ENCODE peak calls at places on chromosome 2, in four cellular contexts. G is IMR-90, W is H1, M is mesendoderm. Y is an unnamed sample.

GRCh38 chr2:237904806-237905599 is 45.6 kb downstream of the RAMP1 start:
- DNase-seq in M (no peak), W (no peak), G (peak), Y (no peak)

GRCh38 chr2:67043781-67044478 is 353.2 kb upstream of the ETAA1 start:
- DNase-seq in M (no peak), G (no peak), W (no peak), Y (no peak)

GRCh38 chr2:39730685-39731302 is 48.3 kb downstream of the THUMPD2 start:
- DNase-seq in M (peak), G (peak), W (no peak), Y (no peak)

GRCh38 chr2:105797298-105797819 is 52.6 kb downstream of the NCK2 start:
- DNase-seq in G (peak), W (no peak), M (peak), Y (no peak)

GRCh38 chr2:221767106-221767878 is 195.2 kb upstream of the EPHA4 start:
- DNase-seq in G (peak), W (no peak), M (no peak), Y (no peak)

GRCh38 chr2:26672112-26672817 is 20.3 kb upstream of the KCNK3 start:
- DNase-seq in G (no peak), W (no peak), M (peak), Y (no peak)

GRCh38 chr2:35873921-35874320 is 481.7 kb upstream of the CRIM1 start:
- DNase-seq in W (no peak), G (no peak), M (peak), Y (no peak)

GRCh38 chr2:40120957-40121356 is 330.9 kb downstream of the SLC8A1 start:
- DNase-seq in W (no peak), M (no peak), G (no peak), Y (no peak)

GRCh38 chr2:117378653-117379052 is 435.8 kb upstream of the DDX18 start:
- DNase-seq in W (no peak), M (no peak), G (no peak), Y (no peak)

GRCh38 chr2:179049203-179049545 is 763 bp downstream of the CCDC141 start:
- DNase-seq in M (peak), W (no peak), G (no peak), Y (no peak)

GRCh38 chr2:35410431-35411061 is 945.0 kb upstream of the CRIM1 start:
- DNase-seq in G (peak), W (peak), M (peak), Y (peak)

GRCh38 chr2:75605770-75606535 is 40.6 kb upstream of the MRPL19 start:
- DNase-seq in G (peak), W (no peak), M (peak), Y (no peak)

GRCh38 chr2:113872201-113872600 is 17.7 kb upstream of the ACTR3 start:
- DNase-seq in G (peak), W (no peak), M (peak), Y (no peak)

GRCh38 chr2:206873426-206873825 is 65.9 kb upstream of the CPO start:
- DNase-seq in G (no peak), W (no peak), M (peak), Y (no peak)

GRCh38 chr2:16272038-16272788 is 331.9 kb downstream of the MYCN start:
- DNase-seq in W (no peak), G (no peak), M (no peak), Y (no peak)

DNA sequence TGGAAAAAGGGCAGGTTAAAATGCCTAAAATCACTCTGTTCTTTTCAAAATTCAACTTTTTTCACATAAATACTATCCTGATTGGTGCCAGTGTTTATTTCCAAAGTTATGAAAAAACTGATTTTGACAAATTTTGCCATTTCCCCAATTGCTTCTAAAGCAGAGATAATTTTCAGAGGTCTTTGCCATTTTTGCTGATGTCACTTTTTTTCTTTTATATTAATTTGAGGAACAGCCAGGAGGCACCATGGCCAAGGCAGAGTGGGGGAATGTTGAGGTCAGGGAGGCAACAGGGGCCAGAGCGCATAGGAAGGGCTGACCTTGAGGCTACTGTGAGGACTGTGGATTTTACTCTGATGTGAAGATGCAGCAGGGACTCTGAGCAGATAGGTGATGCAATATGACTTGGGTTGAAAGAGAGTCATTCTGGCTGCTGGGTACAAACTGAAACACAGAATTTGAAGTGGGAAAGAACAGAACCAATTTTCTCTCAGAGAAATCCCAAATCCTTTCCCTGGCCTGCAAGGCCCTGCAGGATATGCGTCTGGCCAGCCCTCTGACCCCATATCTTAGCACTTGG is 75.1 kb upstream of the LDAH start:
- DNase-seq in W (no peak), G (no peak), M (no peak), Y (no peak)
- H3K56ac ChIP-seq in W (no peak), G (no peak), M (no peak), Y (no peak)

DNA sequence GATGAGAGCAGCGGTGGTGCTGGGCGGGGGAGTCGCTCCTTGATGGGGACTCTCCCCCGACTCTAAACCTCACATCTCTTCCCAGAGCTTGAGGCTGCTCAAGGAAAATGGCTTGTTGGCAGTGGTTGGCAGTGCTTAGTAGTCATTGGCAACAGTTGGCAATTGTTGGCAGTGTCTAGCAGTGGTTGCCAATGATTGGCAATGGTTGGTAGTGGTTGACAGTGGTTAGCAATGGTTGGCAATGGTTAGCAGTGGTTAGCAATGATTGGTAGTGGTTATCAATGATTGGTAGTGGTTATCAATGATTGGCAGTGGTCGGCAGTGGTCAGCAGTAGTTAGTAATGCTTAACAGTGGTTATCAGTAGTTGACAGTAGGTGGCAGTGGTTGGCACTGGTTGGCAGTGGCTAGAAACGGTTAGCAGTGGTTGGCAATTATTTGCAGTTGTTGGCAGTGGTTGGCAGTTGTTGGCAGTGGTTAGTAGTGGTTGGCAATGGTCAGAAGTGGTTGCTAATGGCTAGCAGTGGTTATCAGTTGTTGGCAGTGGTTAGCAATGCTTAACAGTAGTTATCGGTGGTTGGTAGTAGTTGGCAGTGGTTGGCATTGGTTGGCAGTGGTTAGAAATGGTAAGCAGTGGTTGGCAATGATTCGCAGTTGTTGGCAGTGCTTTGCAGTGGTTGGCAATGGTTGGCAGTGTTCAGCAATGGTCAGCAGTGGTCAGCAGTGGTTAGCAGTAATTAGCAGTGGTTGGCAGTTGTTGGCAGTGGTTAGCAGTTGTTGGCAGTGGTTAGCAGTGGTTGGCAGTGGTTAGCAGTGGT is 85.4 kb upstream of the OTOS start:
- DNase-seq in G (no peak), W (no peak), M (no peak), Y (no peak)
- H3K56ac ChIP-seq in G (no peak), W (no peak), M (no peak), Y (no peak)

DNA sequence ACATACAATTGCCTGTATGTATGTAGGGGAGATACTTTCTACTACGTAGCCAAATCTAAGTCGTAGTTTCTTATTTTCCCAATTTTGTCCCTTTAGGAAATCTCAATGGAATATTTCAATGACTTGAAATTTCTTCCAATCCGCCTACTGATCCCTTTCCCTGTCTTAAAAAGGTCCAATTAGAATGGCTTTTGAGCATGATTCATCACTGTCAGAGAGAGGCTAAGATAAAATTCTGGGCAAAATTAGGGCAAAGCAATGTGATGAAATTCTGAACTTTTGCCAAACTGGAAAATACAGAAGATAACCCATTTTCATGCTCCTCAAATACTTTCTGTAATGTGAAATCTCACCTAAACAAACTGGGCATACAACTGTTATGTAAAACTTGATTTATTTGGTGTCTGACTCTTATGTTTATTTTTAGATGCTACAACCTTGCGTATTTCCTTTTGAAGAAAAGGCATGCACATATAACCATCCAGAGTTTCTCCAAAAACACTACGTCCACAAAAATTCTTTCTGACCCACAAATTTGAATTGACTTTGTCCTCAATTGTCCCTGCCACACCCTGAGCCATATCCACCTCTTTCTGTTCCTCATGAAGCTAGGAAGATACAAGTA is 147.1 kb downstream of the IKZF2 start:
- DNase-seq in M (no peak), G (peak), W (no peak), Y (no peak)
- H3K56ac ChIP-seq in M (no peak), G (no peak), W (no peak), Y (no peak)

GRCh38 chr2:147909178-147909577 is 64.3 kb downstream of the ACVR2A start:
- DNase-seq in M (no peak), G (no peak), W (no peak), Y (no peak)

GRCh38 chr2:147916067-147916466 is 71.2 kb downstream of the ACVR2A start:
- DNase-seq in G (no peak), M (no peak), W (no peak), Y (no peak)

GRCh38 chr2:147916723-147917122 is 71.9 kb downstream of the ACVR2A start:
- DNase-seq in W (no peak), M (no peak), G (no peak), Y (no peak)

GRCh38 chr2:147910990-147911473 is 66.2 kb downstream of the ACVR2A start:
- DNase-seq in W (no peak), M (peak), G (peak), Y (no peak)

DNA sequence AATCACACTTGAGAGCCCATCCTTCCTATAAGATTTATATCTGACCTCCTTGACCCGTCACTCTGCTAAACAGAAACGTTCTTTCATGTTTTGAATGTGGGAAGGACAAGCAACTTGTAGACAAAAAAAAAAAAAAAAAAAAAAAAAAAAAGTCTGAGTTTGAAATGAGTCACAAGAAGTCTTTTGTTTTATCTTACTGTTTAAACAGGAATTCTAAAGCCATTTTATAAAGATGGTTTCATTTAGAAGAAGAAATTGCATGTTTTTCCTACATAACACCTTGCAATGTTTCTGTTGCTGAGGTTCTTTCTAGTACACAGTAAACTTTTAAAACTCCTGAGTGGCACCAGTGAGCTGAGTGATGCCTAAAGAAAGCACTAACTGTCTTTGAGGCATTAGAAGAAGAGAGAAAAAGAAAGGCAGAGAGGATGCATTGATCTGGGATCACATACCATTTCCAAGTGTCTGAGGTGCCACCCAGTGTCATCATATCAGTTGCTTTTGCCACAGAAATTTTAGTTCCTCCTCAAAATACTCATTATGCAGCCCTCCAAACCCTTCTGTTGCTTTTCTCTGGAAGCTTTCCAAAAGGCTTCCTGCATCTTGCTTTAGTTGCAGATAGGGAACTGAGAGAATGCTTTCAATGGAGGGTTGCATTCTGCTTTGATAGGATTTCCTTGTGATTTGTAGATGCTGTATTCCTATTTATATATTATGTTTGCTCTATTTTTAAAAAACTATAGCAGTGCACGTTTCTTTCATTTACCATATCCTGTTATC is 69.1 kb downstream of the ACVR2A start:
- DNase-seq in M (no peak), W (no peak), G (peak), Y (no peak)
- H3K56ac ChIP-seq in M (no peak), W (no peak), G (no peak), Y (no peak)

DNA sequence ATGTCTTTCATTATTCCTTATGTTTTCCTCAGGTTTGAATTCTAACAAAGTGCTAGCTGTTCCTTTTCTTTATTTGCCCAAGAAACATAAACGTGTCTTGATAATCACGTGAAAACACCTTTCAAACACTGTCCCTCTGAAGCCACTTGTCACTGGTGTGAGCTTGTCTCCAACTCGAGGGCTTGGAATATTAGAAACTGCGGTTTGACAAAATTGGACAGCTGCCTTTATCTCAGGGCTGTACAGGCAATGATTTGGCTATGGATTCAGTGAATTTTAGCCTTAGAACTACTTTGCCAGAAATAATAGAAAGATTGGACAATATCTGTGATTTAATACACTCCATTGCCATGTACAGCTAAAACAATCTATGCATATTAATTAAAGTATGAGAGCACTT is 763.0 kb upstream of the ACVR2A start:
- DNase-seq in W (no peak), M (no peak), G (no peak), Y (no peak)
- H3K56ac ChIP-seq in W (no peak), M (no peak), G (no peak), Y (no peak)

DNA sequence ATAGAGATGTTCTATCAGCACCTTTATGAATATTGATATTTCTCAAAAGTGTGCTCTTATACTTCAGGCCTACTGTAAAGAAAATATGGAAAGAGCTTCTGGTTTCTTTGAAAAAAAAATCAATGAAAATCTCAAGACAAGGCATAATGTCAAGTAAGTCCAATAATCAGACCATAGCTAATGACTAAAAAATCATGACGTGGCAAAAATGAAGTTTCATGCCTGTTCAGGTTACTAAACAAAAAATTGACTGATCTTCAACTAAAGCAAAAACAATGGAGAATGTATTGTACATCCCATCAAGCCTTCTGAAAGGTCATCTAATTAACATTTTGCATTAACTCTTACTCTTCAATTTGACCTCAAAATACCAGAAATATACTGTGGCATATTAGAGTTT is 824.4 kb downstream of the EPHA4 start:
- DNase-seq in M (no peak), G (no peak), W (no peak), Y (no peak)
- H3K56ac ChIP-seq in M (no peak), G (no peak), W (no peak), Y (no peak)

GRCh38 chr2:6074303-6074702 is 382.1 kb downstream of the SOX11 start:
- DNase-seq in G (peak), W (no peak), M (no peak), Y (no peak)
- H3K56ac ChIP-seq in G (no peak), W (no peak), M (no peak), Y (no peak)

Y was measured in H9.